ENCODE peak calls at places on chromosomes 16 and 17, in six cellular contexts. D is activated CD8-positive, alpha-beta T cell treated with anti-CD3 and anti-CD28 coated beads for 36 hours; I is AG04449; E is dorsolateral prefrontal cortex; X is kidney glomerular epithelial cell; A is cardiac muscle cell. G is an unnamed sample.

GRCh38 chr17:79133986-79134385 is 59.4 kb downstream of the ENGASE start:
- DNase-seq in E (no peak), A (no peak), X (no peak), D (no peak), I (no peak), G (no peak)

GRCh38 chr17:27226611-27227234 is 67.2 kb upstream of the WSB1 start:
- DNase-seq in X (peak; percentile 34), D (no peak), I (peak; percentile 16), A (no peak), E (no peak), G (peak; percentile 25)

GRCh38 chr16:69486724-69487123 is 62.3 kb downstream of the CYB5B start:
- DNase-seq in E (no peak), X (no peak), A (no peak), D (no peak), I (no peak), G (no peak)

GRCh38 chr17:45791041-45791582 is 7.0 kb downstream of the CRHR1 start:
- DNase-seq in X (no peak), I (no peak), E (no peak), D (no peak), A (no peak), G (no peak)

GRCh38 chr16:46620265-46621005 is 744 bp downstream of the SHCBP1 start:
- DNase-seq in E (no peak), I (no peak), X (no peak), D (peak; percentile 27), A (no peak), G (peak; percentile 8)

GRCh38 chr17:29341726-29342125 is 47.8 kb upstream of the NUFIP2 start:
- DNase-seq in E (no peak), D (no peak), A (no peak), X (no peak), I (no peak), G (no peak)

GRCh38 chr17:38674013-38674748 is 576 bp downstream of the EPOP start:
- DNase-seq in A (peak; percentile 55), I (no peak), E (no peak), X (no peak), D (peak; percentile 52), G (no peak)

GRCh38 chr16:21264226-21265036 is 13.7 kb downstream of the CRYM start:
- DNase-seq in E (no peak), D (no peak), I (no peak), A (no peak), X (no peak), G (no peak)

GRCh38 chr17:81223758-81224122 is 975 bp upstream of the CEP131 start:
- DNase-seq in X (no peak), E (no peak), I (no peak), D (no peak), A (no peak), G (no peak)

GRCh38 chr17:44203731-44204452 is 4.2 kb upstream of the ATXN7L3 start:
- DNase-seq in A (peak; percentile 62), E (no peak), D (peak; percentile 86), X (peak; percentile 29), I (no peak), G (no peak)

GRCh38 chr17:47837401-47838039 is 3.6 kb downstream of the SCRN2 start:
- DNase-seq in X (no peak), D (no peak), E (no peak), I (no peak), A (no peak), G (no peak)

GRCh38 chr17:47717845-47718621 is 15.0 kb upstream of the TBX21 start:
- DNase-seq in A (no peak), X (peak; percentile 35), E (no peak), I (no peak), D (peak; percentile 54), G (no peak)

GRCh38 chr17:59853168-59853918 is 39.4 kb downstream of the TUBD1 start:
- DNase-seq in A (no peak), I (peak; percentile 87), E (no peak), D (peak; percentile 76), X (peak; percentile 95), G (peak; percentile 99)

GRCh38 chr16:72241930-72242329 is 70.0 kb upstream of the PMFBP1 start:
- DNase-seq in A (peak; percentile 45), D (peak; percentile 4), X (peak; percentile 63), I (no peak), E (no peak), G (peak; percentile 55)

GRCh38 chr16:1815461-1815860 is 11.2 kb downstream of the HAGH start:
- DNase-seq in X (no peak), I (no peak), D (no peak), E (no peak), A (no peak), G (no peak)

GRCh38 chr16:19588661-19589060 is 33.2 kb downstream of the VPS35L start:
- DNase-seq in D (peak; percentile 6), E (no peak), X (no peak), A (peak; percentile 72), I (no peak), G (no peak)

GRCh38 chr16:56848955-56849689 is 15.9 kb upstream of the SLC12A3 start:
- DNase-seq in I (no peak), E (no peak), X (peak; percentile 89), D (no peak), A (no peak), G (no peak)

GRCh38 chr17:77475012-77475976 is 334.5 kb downstream of the SEC14L1 start:
- DNase-seq in A (no peak), I (peak; percentile 61), D (peak; percentile 91), X (peak; percentile 61), E (no peak), G (no peak)

GRCh38 chr17:43563262-43564079 is 17.3 kb upstream of the ETV4 start:
- DNase-seq in A (no peak), X (no peak), D (no peak), I (no peak), E (no peak), G (no peak)

GRCh38 chr17:75308732-75309629 is 19.7 kb upstream of the SLC25A19 start:
- DNase-seq in E (no peak), A (no peak), D (no peak), X (no peak), I (no peak), G (no peak)

GRCh38 chr17:42618442-42619150 is 9.1 kb downstream of the TUBG1 start:
- DNase-seq in I (no peak), D (no peak), X (no peak), E (no peak), A (peak; percentile 69), G (peak; percentile 59)

GRCh38 chr17:4599505-4600281 is 15.4 kb downstream of the SMTNL2 start:
- DNase-seq in D (no peak), I (no peak), E (no peak), A (peak; percentile 57), X (peak; percentile 58), G (no peak)

GRCh38 chr17:14301761-14302401 is 1.0 kb downstream of the HS3ST3B1 start:
- DNase-seq in A (peak; percentile 47), D (peak; percentile 78), E (no peak), I (no peak), X (peak; percentile 27), G (no peak)

GRCh38 chr16:68995011-68995504 is 110.4 kb upstream of the HAS3 start:
- DNase-seq in I (no peak), X (peak; percentile 75), A (peak; percentile 61), E (no peak), D (no peak), G (peak; percentile 81)

GRCh38 chr16:28898266-28898665 is 20.0 kb downstream of the ATP2A1 start:
- DNase-seq in E (no peak), A (no peak), D (no peak), X (no peak), I (no peak), G (no peak)

GRCh38 chr16:6888536-6888935 is 444.1 kb upstream of the RBFOX1 start:
- DNase-seq in X (peak; percentile 39), I (no peak), A (no peak), D (no peak), E (no peak), G (peak; percentile 65)

GRCh38 chr17:56629450-56630187 is 36.1 kb downstream of the NOG start:
- DNase-seq in D (peak; percentile 32), I (no peak), A (peak; percentile 62), E (no peak), X (no peak), G (no peak)

GRCh38 chr16:89199241-89200123 is 855 bp downstream of the SLC22A31 start:
- DNase-seq in D (no peak), X (no peak), I (no peak), A (no peak), E (no peak), G (no peak)

GRCh38 chr17:35972066-35972465 is 9.2 kb downstream of the CCL16 start:
- DNase-seq in D (no peak), E (no peak), X (no peak), A (no peak), I (no peak), G (no peak)

GRCh38 chr17:63601439-63602371 is 1.0 kb downstream of the TACO1 start:
- DNase-seq in D (no peak), I (no peak), X (no peak), E (no peak), A (peak; percentile 8), G (peak; percentile 33)

GRCh38 chr16:65070831-65071230 is 51.0 kb downstream of the CDH11 start:
- DNase-seq in D (no peak), X (peak; percentile 89), A (peak; percentile 23), E (peak; percentile 90), I (peak; percentile 89), G (peak; percentile 81)

GRCh38 chr17:50059759-50060273 is 3.9 kb downstream of the ITGA3 start:
- DNase-seq in D (no peak), X (peak; percentile 43), E (no peak), I (no peak), A (no peak), G (no peak)

GRCh38 chr17:32487460-32488176 is 825 bp downstream of the CDK5R1 start:
- DNase-seq in E (no peak), D (peak; percentile 54), X (no peak), I (no peak), A (peak; percentile 60), G (peak; percentile 18)

GRCh38 chr16:72848759-72849664 is 198.9 kb downstream of the ZFHX3 start:
- DNase-seq in X (peak; percentile 88), D (no peak), A (no peak), E (no peak), I (peak; percentile 62), G (peak; percentile 96)

GRCh38 chr17:78973792-78974520 is 5.8 kb downstream of the LGALS3BP start:
- DNase-seq in I (no peak), X (no peak), E (no peak), A (no peak), D (no peak), G (no peak)

GRCh38 chr16:74867281-74867849 is 92.7 kb upstream of the FA2H start:
- DNase-seq in E (no peak), I (no peak), D (no peak), A (no peak), X (no peak), G (no peak)

GRCh38 chr16:20911361-20911760 is 10.8 kb downstream of the LYRM1 start:
- DNase-seq in X (no peak), A (no peak), I (no peak), D (peak; percentile 20), E (no peak), G (no peak)